ENCODE peak calls at places on chromosomes 5 and 9, in seven cellular contexts. D is HCT116, H is GM12878, E is SK-N-SH, W is K562, M is H1, N is HepG2. T is an unnamed sample.

GRCh38 chr9:124286292-124286931 is 28.7 kb downstream of the NEK6 start:
- DNase-seq in N (no peak), E (no peak), M (no peak), W (no peak), D (peak), H (peak), T (no peak)

GRCh38 chr9:94648191-94648590 is 8.9 kb upstream of the FBP1 start:
- DNase-seq in D (no peak), M (no peak), W (no peak), H (no peak), E (no peak), N (no peak), T (no peak)

GRCh38 chr5:103693485-103693884 is 130.9 kb upstream of the NUDT12 start:
- DNase-seq in N (no peak), E (no peak), D (no peak), H (no peak), W (no peak), M (no peak), T (no peak)

GRCh38 chr5:143245929-143246561 is 157.4 kb downstream of the NR3C1 start:
- DNase-seq in M (no peak), D (peak), E (no peak), H (no peak), W (peak), N (peak), T (no peak)

GRCh38 chr5:80026841-80027240 is 8.3 kb upstream of the THBS4 start:
- DNase-seq in M (no peak), D (no peak), W (no peak), H (no peak), N (no peak), E (no peak), T (no peak)

GRCh38 chr9:136943291-136944093 is 1.0 kb downstream of the FBXW5 start:
- DNase-seq in H (no peak), E (peak), N (no peak), D (no peak), W (peak), M (no peak), T (peak)

GRCh38 chr5:6548752-6549151 is 84.1 kb downstream of the NSUN2 start:
- DNase-seq in W (no peak), E (no peak), H (no peak), D (no peak), M (no peak), N (no peak), T (no peak)

GRCh38 chr9:107246259-107247254 is 36.5 kb upstream of the RAD23B start:
- DNase-seq in W (peak), D (no peak), M (no peak), H (no peak), E (no peak), N (no peak), T (no peak)

GRCh38 chr5:126449751-126450271 is 26.6 kb downstream of the GRAMD2B start:
- DNase-seq in W (peak), N (no peak), H (peak), D (no peak), E (no peak), M (no peak), T (no peak)

GRCh38 chr5:111469905-111470304 is 42.4 kb downstream of the STARD4 start:
- DNase-seq in E (no peak), D (no peak), N (no peak), M (no peak), H (no peak), W (no peak), T (no peak)

GRCh38 chr5:39829479-39829878 is 404.7 kb upstream of the DAB2 start:
- DNase-seq in W (no peak), E (no peak), N (no peak), H (no peak), M (no peak), D (no peak), T (no peak)

GRCh38 chr9:133608881-133609280 is 308 bp downstream of the FAM163B start:
- DNase-seq in W (no peak), N (no peak), H (no peak), M (no peak), E (no peak), D (no peak), T (no peak)

GRCh38 chr5:86666981-86667380 is 49.2 kb downstream of the COX7C start:
- DNase-seq in D (no peak), N (no peak), M (no peak), W (no peak), E (no peak), H (no peak), T (no peak)
- TF ChIP-seq JUND in D (no peak), N (no peak), M (no peak), W (no peak), E (no peak), H (no peak), T (no peak)

GRCh38 chr9:123267481-123268239 is 726 bp downstream of the STRBP start:
- DNase-seq in W (peak), N (no peak), M (no peak), D (no peak), H (no peak), E (peak), T (peak)
- TF ChIP-seq JUND in W (no peak), N (no peak), M (no peak), D (no peak), H (no peak), E (no peak), T (no peak)

DNA sequence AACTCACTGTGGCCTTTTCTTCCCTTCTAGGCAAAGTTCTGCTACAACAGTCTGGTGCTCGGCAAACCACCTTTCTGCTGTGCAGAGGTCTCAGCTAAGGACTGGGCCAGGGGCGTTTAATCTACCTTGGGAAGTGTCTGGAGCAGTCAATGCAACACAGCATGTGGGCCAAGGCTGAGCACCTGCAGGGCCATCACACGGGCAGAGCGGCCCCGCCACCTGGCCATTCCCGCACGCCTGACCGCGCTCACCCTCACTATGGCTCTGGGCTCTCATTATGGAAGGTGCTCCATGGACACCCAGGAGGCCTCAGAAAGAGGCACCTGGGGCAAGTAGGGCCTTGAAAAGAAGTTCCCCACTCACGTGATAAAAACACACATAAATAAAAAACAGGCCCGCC is 65.7 kb upstream of the TBC1D9B start:
- DNase-seq in H (no peak), W (no peak), M (no peak), N (no peak), D (no peak), E (no peak), T (no peak)
- TF ChIP-seq JUND in H (no peak), W (no peak), M (no peak), N (no peak), D (no peak), E (no peak), T (no peak)

DNA sequence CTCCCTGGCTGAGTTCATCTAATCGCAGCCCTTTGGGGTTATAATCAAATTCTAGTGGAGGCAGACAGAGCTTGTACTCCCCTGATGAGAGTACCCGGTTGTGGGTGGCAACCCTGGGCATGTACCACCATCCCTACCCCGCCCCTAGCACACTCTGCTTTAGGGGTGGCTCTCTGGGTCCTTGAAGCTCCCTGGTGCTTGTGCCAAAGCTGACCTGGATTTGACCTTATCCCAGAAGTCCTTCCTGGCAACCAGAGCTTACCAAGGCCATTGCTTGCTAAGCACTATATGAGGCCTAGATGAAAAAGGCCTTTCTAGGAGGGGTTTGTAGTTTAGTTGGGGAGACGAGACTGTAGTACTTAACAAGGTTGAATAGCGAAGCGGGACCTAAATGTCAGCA is 72.2 kb downstream of the RGS3 start:
- DNase-seq in N (no peak), E (no peak), W (no peak), M (no peak), H (no peak), D (no peak), T (no peak)
- TF ChIP-seq JUND in N (no peak), E (no peak), W (no peak), M (no peak), H (no peak), D (no peak), T (no peak)

GRCh38 chr5:34748431-34748830 is 90.5 kb upstream of the TTC23L start:
- DNase-seq in D (no peak), M (no peak), W (no peak), E (no peak), H (no peak), N (no peak), T (no peak)

GRCh38 chr5:34738381-34738780 is 82.3 kb downstream of the RAI14 start:
- DNase-seq in H (no peak), D (no peak), M (no peak), W (no peak), N (no peak), E (no peak), T (no peak)

GRCh38 chr5:34740306-34740891 is 84.3 kb downstream of the RAI14 start:
- DNase-seq in D (no peak), H (no peak), W (no peak), M (no peak), N (no peak), E (no peak), T (no peak)

GRCh38 chr5:34742112-34742511 is 86.0 kb downstream of the RAI14 start:
- DNase-seq in M (no peak), E (no peak), N (no peak), W (no peak), D (no peak), H (no peak), T (no peak)

DNA sequence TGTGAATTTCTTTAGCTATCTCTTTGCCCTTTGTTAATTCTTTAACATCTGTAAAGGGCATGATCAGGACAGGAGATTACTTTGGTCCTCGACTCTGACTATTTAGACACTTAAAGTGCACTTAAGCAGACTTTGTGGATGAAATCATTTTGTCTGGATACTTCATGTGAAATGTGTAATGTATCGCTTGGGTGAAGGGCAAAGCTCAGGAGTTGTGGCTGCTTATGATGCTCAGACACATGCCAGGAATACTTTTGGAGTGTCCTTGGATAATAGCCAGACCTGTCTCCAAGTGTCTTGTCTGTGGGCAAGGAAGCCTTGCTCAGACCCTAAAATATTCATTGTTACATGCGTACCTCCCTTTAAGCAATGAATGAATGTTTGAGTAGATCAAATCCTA is 87.8 kb downstream of the RAI14 start:
- DNase-seq in H (no peak), N (no peak), M (no peak), D (no peak), W (no peak), E (no peak), T (peak)
- TF ChIP-seq JUND in H (no peak), N (no peak), M (no peak), D (no peak), W (no peak), E (peak), T (no peak)

GRCh38 chr5:176490291-176490690 is 42.1 kb downstream of the FAF2 start:
- DNase-seq in E (no peak), D (no peak), M (no peak), N (no peak), H (no peak), W (no peak), T (no peak)
- TF ChIP-seq JUND in E (no peak), D (no peak), M (no peak), N (no peak), H (no peak), W (no peak), T (no peak)

DNA sequence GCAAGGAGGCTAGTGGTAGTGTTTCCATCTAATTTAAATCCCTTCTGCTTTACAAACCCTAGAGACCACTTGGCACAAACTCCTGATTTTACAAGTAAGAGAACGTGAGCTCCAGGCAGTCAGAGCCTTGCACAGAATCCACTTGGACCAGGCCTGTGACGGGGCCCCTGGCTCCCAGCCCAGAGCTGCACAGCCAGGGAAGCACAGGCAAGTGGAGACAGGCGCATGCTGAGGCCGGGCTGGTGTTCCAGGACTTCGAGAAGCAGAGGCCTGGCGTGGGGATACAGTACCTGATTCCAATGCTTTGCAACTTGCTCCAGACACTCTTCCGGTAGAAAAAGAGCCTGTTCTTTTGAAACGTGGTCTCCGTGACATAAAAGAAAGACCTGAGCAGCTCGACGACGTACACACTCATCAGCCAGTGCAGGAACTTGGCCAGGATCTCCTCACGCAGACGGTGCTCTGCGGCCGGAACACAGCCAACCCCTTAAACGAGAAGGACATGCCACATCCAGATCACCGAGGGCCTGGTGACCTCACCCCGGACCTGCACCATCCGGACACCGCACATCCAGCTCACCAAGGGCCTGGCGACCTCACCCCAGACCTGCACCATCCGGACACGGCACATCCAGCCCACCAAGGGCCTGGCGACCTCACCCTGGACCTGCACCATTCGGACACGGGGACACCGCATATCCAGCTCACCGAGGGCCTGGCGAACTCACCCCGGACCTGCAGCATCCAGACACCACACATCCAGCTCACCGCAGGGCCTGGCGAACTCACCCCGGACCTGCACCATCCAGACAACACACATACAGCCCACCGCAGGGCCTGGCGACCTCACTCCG is 12.5 kb downstream of the TERT start:
- DNase-seq in M (no peak), E (no peak), W (no peak), H (no peak), D (no peak), N (no peak), T (no peak)
- TF ChIP-seq JUND in M (no peak), E (no peak), W (no peak), H (no peak), D (no peak), N (no peak), T (no peak)

GRCh38 chr5:157648275-157648990 is 3.8 kb downstream of the SOX30 start:
- DNase-seq in N (no peak), D (no peak), H (no peak), M (no peak), E (no peak), W (no peak), T (no peak)
- TF ChIP-seq JUND in N (no peak), D (no peak), H (no peak), M (no peak), E (peak), W (no peak), T (no peak)

T was measured in T47D.